ENCODE peak calls at places on chromosomes 5 and 9, in six cellular contexts. One of them, this sample, is unnamed.
A peak's percentile ranks its signal among the peaks of the same experiment; 100 is the strongest.

GRCh38 chr9:13674926-13675637 is 395.6 kb upstream of the MPDZ start:
- DNase-seq in ascending aorta: no peak
- DNase-seq in upper lobe of right lung: no peak
- DNase-seq in A549: no peak
- DNase-seq in fibroblast of mammary gland: no peak
- DNase-seq in left ventricle myocardium inferior: no peak
- DNase-seq in this sample: no peak

GRCh38 chr9:95507456-95508241 is 9.1 kb downstream of the PTCH1 start:
- DNase-seq in ascending aorta: no peak
- DNase-seq in upper lobe of right lung: peak; percentile 74
- DNase-seq in A549: peak; percentile 86
- DNase-seq in fibroblast of mammary gland: peak; percentile 62
- DNase-seq in left ventricle myocardium inferior: peak; percentile 52
- DNase-seq in this sample: peak; percentile 64

GRCh38 chr9:33375238-33375840 is 27.0 kb downstream of the AQP7 start:
- DNase-seq in ascending aorta: no peak
- DNase-seq in upper lobe of right lung: peak; percentile 56
- DNase-seq in A549: no peak
- DNase-seq in fibroblast of mammary gland: no peak
- DNase-seq in left ventricle myocardium inferior: no peak
- DNase-seq in this sample: no peak

GRCh38 chr5:54663876-54664275 is 146.3 kb downstream of the SNX18 start:
- DNase-seq in ascending aorta: no peak
- DNase-seq in upper lobe of right lung: no peak
- DNase-seq in A549: no peak
- DNase-seq in fibroblast of mammary gland: peak; percentile 91
- DNase-seq in left ventricle myocardium inferior: peak; percentile 20
- DNase-seq in this sample: peak; percentile 79

GRCh38 chr9:100856238-100856637 is 172.3 kb upstream of the PLPPR1 start:
- DNase-seq in ascending aorta: no peak
- DNase-seq in upper lobe of right lung: no peak
- DNase-seq in A549: no peak
- DNase-seq in fibroblast of mammary gland: no peak
- DNase-seq in left ventricle myocardium inferior: no peak
- DNase-seq in this sample: no peak

GRCh38 chr9:126326228-126327015 is at the start of gene MVB12B:
- DNase-seq in ascending aorta: no peak
- DNase-seq in upper lobe of right lung: peak; percentile 78
- DNase-seq in A549: peak; percentile 20
- DNase-seq in fibroblast of mammary gland: no peak
- DNase-seq in left ventricle myocardium inferior: peak; percentile 46
- DNase-seq in this sample: no peak

GRCh38 chr5:1227669-1228068 is 2.5 kb downstream of the SLC6A18 start:
- DNase-seq in ascending aorta: no peak
- DNase-seq in upper lobe of right lung: no peak
- DNase-seq in A549: no peak
- DNase-seq in fibroblast of mammary gland: peak; percentile 13
- DNase-seq in left ventricle myocardium inferior: no peak
- DNase-seq in this sample: no peak

GRCh38 chr5:1983919-1984695 is 101.4 kb upstream of the IRX4 start:
- DNase-seq in ascending aorta: no peak
- DNase-seq in upper lobe of right lung: no peak
- DNase-seq in A549: no peak
- DNase-seq in fibroblast of mammary gland: no peak
- DNase-seq in left ventricle myocardium inferior: no peak
- DNase-seq in this sample: no peak

GRCh38 chr5:171432076-171432475 is 12.6 kb downstream of the FGF18 start:
- DNase-seq in ascending aorta: peak; percentile 2
- DNase-seq in upper lobe of right lung: peak; percentile 48
- DNase-seq in A549: no peak
- DNase-seq in fibroblast of mammary gland: no peak
- DNase-seq in left ventricle myocardium inferior: no peak
- DNase-seq in this sample: peak; percentile 25

GRCh38 chr9:99351647-99352046 is 129.6 kb downstream of the SEC61B start:
- DNase-seq in ascending aorta: no peak
- DNase-seq in upper lobe of right lung: no peak
- DNase-seq in A549: no peak
- DNase-seq in fibroblast of mammary gland: no peak
- DNase-seq in left ventricle myocardium inferior: no peak
- DNase-seq in this sample: no peak
- TF ChIP-seq CTCF in ascending aorta: no peak
- TF ChIP-seq CTCF in upper lobe of right lung: no peak
- TF ChIP-seq CTCF in A549: no peak
- TF ChIP-seq CTCF in fibroblast of mammary gland: no peak
- TF ChIP-seq CTCF in left ventricle myocardium inferior: peak; percentile 40
- TF ChIP-seq CTCF in this sample: no peak

DNA sequence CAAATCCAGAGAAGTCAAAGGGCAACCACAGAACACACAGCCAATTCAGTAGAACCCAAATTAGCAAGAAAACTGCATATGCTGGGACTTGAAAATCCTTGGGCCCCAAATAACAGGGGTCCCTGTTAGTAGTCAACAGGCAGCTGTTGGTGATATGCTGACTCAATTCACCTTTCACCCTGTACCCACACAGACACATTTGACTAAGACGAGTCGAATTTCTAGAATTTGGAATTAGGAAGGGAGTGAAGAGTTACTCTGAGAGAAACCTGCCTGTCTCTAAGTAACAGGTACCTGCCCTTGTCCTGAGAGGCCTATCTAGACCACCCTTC is 817 bp upstream of the VCP start:
- DNase-seq in ascending aorta: no peak
- DNase-seq in upper lobe of right lung: no peak
- DNase-seq in A549: no peak
- DNase-seq in fibroblast of mammary gland: peak; percentile 22
- DNase-seq in left ventricle myocardium inferior: no peak
- DNase-seq in this sample: no peak
- H3K4me3 ChIP-seq in ascending aorta: peak overlapping the region; percentile 79
- H3K4me3 ChIP-seq in upper lobe of right lung: peak overlapping the region; percentile 28
- H3K4me3 ChIP-seq in A549: no peak overlapping the region
- H3K4me3 ChIP-seq in fibroblast of mammary gland: no peak overlapping the region
- H3K4me3 ChIP-seq in left ventricle myocardium inferior: peak overlapping the region; percentile 75
- H3K4me3 ChIP-seq in this sample: no peak overlapping the region

DNA sequence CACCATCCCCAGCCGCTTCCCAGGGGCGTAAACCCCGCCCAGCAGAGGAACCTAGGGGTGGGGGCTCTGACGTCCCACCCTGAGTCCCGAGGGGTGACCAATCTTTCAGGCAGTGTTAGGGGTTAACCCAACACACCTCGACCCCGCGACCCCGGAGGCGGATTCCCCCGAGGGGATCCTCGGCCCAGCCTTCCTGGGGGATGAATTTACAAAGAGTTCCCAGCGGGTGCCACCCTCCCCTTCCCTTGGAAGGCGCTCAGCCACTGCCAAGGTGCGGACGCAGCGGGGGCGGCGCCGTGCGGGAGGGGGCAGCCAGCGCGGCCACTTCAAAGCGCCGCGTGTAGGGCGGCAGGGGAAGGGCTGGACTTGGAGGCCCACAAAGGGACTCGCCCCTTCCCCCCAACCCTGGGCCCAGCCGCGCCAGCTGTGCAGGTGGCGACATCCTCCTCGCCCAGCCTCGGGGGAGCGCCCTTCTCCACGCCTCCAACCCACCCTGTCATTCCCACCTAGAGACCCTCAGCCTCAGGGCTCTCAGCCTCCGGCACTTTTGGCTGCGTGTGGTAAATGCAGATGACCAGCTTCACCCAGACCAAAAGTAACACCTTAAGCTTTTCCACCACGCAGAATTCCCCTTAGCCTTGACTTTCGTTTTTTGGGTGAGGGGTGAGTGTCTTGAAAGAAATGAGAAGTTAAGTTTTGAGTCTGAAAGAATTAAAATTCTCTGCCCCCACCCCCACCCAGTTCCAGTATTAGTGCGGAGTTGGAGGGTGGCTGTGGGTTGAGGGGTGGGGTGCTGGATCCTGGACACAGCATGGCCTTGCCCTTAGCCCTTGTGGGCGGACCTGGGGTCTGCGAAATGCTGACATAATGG is 43.3 kb upstream of the TCF7 start:
- DNase-seq in ascending aorta: no peak
- DNase-seq in upper lobe of right lung: no peak
- DNase-seq in A549: peak; percentile 50
- DNase-seq in fibroblast of mammary gland: no peak
- DNase-seq in left ventricle myocardium inferior: no peak
- DNase-seq in this sample: no peak
- TF ChIP-seq CTCF in ascending aorta: no peak
- TF ChIP-seq CTCF in upper lobe of right lung: no peak
- TF ChIP-seq CTCF in A549: peak; percentile 11
- TF ChIP-seq CTCF in fibroblast of mammary gland: no peak
- TF ChIP-seq CTCF in left ventricle myocardium inferior: no peak
- TF ChIP-seq CTCF in this sample: no peak

DNA sequence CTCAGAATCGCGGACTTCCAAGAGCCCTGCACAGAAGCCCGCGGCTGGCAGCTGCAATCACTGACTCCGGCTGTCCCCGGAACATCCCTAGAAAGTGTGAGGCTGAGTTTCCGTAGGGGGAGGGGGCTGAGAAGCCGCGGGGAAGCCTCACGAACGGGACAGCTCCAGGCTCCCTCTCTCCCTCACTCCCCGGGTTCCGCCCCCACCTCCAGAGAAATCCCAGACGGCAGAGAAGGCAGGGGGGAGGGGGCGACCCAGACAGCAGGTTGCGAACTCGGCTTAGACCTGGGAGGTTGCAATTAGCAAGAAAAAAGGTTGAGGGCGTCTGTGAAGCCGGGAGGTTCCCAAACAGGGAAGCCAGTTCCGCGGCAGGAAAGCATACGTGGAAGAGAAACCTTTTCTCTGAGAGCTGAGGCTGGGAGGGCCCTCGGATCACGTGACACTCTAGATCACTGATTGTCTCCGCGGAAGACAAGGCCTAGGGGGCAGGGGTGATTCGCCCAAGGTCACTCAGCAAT is 73.8 kb upstream of the CPLX2 start:
- DNase-seq in ascending aorta: no peak
- DNase-seq in upper lobe of right lung: no peak
- DNase-seq in A549: peak; percentile 39
- DNase-seq in fibroblast of mammary gland: no peak
- DNase-seq in left ventricle myocardium inferior: no peak
- DNase-seq in this sample: no peak
- H3K4me3 ChIP-seq in ascending aorta: peak overlapping the region; percentile 31
- H3K4me3 ChIP-seq in upper lobe of right lung: no peak overlapping the region
- H3K4me3 ChIP-seq in A549: peak overlapping the region; percentile 53
- H3K4me3 ChIP-seq in fibroblast of mammary gland: no peak overlapping the region
- H3K4me3 ChIP-seq in left ventricle myocardium inferior: peak overlapping the region; percentile 52
- H3K4me3 ChIP-seq in this sample: peak overlapping the region; percentile 1

DNA sequence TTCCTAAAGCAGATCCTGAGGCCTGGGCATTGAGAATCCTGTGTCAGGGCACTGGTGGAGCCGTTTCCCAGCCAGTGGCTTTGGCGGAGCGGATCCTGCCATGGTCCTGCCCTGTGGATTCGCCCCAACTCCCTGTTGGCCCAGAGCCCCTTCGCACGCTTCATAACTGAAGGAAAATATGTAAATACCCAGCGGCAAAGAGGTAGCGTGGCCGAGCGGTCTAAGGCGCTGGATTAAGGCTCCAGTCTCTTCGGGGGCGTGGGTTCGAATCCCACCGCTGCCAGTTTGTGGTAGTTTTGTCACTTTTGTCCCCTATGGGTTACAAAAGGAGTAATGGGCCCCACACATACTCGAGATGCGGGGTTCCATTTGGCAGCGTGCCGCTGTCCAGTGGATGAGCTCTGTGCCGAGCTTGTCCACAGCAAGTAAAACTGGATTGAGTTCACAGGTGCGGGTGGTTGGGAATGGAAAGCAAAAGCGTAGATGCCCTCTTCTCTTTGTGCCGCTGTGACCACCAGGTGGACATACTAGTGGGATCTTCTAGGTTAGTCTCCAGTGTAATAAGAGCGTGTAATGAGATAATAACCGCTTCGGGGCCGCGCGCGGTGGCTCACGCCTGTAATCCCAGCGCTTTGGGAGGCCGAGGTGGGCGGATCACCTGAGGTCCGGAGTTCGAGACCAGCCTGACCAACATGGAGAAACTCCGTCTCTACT is 17.3 kb downstream of the TRIM7 start:
- DNase-seq in ascending aorta: no peak
- DNase-seq in upper lobe of right lung: peak; percentile 86
- DNase-seq in A549: peak; percentile 94
- DNase-seq in fibroblast of mammary gland: peak; percentile 79
- DNase-seq in left ventricle myocardium inferior: peak; percentile 75
- DNase-seq in this sample: peak; percentile 89
- TF ChIP-seq CTCF in ascending aorta: no peak
- TF ChIP-seq CTCF in upper lobe of right lung: peak; percentile 21
- TF ChIP-seq CTCF in A549: peak; percentile 16
- TF ChIP-seq CTCF in fibroblast of mammary gland: peak; percentile 34
- TF ChIP-seq CTCF in left ventricle myocardium inferior: peak; percentile 41
- TF ChIP-seq CTCF in this sample: no peak

GRCh38 chr5:71829206-71829605 is 110.1 kb downstream of the CARTPT start:
- DNase-seq in ascending aorta: no peak
- DNase-seq in upper lobe of right lung: no peak
- DNase-seq in A549: no peak
- DNase-seq in fibroblast of mammary gland: no peak
- DNase-seq in left ventricle myocardium inferior: no peak
- DNase-seq in this sample: no peak
- H3K4me3 ChIP-seq in ascending aorta: no peak overlapping the region
- H3K4me3 ChIP-seq in upper lobe of right lung: no peak overlapping the region
- H3K4me3 ChIP-seq in A549: no peak overlapping the region
- H3K4me3 ChIP-seq in fibroblast of mammary gland: no peak overlapping the region
- H3K4me3 ChIP-seq in left ventricle myocardium inferior: no peak overlapping the region
- H3K4me3 ChIP-seq in this sample: no peak overlapping the region

GRCh38 chr9:136363606-136364368 is at the start of gene DNLZ:
- DNase-seq in ascending aorta: no peak
- DNase-seq in upper lobe of right lung: peak; percentile 92
- DNase-seq in A549: peak; percentile 87
- DNase-seq in fibroblast of mammary gland: peak; percentile 78
- DNase-seq in left ventricle myocardium inferior: peak; percentile 86
- DNase-seq in this sample: peak; percentile 74
- TF ChIP-seq CTCF in ascending aorta: peak; percentile 94
- TF ChIP-seq CTCF in upper lobe of right lung: peak; percentile 98
- TF ChIP-seq CTCF in A549: peak; percentile 97
- TF ChIP-seq CTCF in fibroblast of mammary gland: peak; percentile 50
- TF ChIP-seq CTCF in left ventricle myocardium inferior: peak; percentile 98
- TF ChIP-seq CTCF in this sample: peak; percentile 98

This sample was measured in tibial artery.